ENCODE peak calls at places on chromosomes 3 and 15, in six cellular contexts. B is aorta; Q is OCI-LY7; S is activated CD8-positive, alpha-beta T cell treated with anti-CD3 and anti-CD28 coated beads, Interleukin-2, amount 10 ng/mL, durations not matched to agents 7 days and 5 days; P is stomach; W is SJSA1. O is an unnamed sample.

GRCh38 chr3:69770219-69770618 is 31.0 kb downstream of the MITF start:
- DNase-seq in B (no peak), Q (no peak), S (no peak), P (no peak), W (peak; percentile 65), O (no peak)

GRCh38 chr3:127954642-127955041 is 39.6 kb downstream of the KBTBD12 start:
- DNase-seq in B (peak; percentile 77), Q (no peak), S (no peak), P (no peak), W (no peak), O (peak; percentile 26)

GRCh38 chr3:159771865-159772611 is 216.6 kb upstream of the IL12A start:
- DNase-seq in B (no peak), Q (no peak), S (no peak), P (no peak), W (no peak), O (no peak)

GRCh38 chr15:88658070-88658965 is 19.5 kb downstream of the ISG20 start:
- DNase-seq in B (no peak), Q (no peak), S (no peak), P (peak; percentile 23), W (no peak), O (no peak)

GRCh38 chr3:181455276-181455675 is 256.4 kb upstream of the SOX2 start:
- DNase-seq in B (no peak), Q (no peak), S (no peak), P (no peak), W (no peak), O (no peak)

GRCh38 chr3:56800373-56801150 is 1.2 kb downstream of the ARHGEF3 start:
- DNase-seq in B (no peak), Q (peak; percentile 80), S (peak; percentile 84), P (peak; percentile 40), W (no peak), O (peak; percentile 49)

GRCh38 chr3:119700269-119700919 is 2.4 kb upstream of the CFAP91 start:
- DNase-seq in B (no peak), Q (no peak), S (peak; percentile 32), P (no peak), W (peak; percentile 26), O (no peak)

GRCh38 chr15:80162059-80162554 is 9.3 kb downstream of the FAH start:
- DNase-seq in B (no peak), Q (no peak), S (no peak), P (no peak), W (no peak), O (no peak)

GRCh38 chr15:75053748-75054125 is 30.3 kb downstream of the PPCDC start:
- DNase-seq in B (peak; percentile 31), Q (no peak), S (no peak), P (no peak), W (no peak), O (no peak)

GRCh38 chr3:98630416-98630815 is 37.0 kb upstream of the CPOX start:
- DNase-seq in B (no peak), Q (no peak), S (no peak), P (no peak), W (no peak), O (no peak)

GRCh38 chr3:55487376-55488241 is 503 bp upstream of the WNT5A start:
- DNase-seq in B (no peak), Q (peak; percentile 53), S (no peak), P (no peak), W (peak; percentile 72), O (no peak)

GRCh38 chr3:148238421-148238821 is 459.3 kb upstream of the AGTR1 start:
- DNase-seq in B (no peak), Q (no peak), S (no peak), P (no peak), W (no peak), O (no peak)

GRCh38 chr3:122146466-122146865 is 37.0 kb upstream of the CASR start:
- DNase-seq in B (no peak), Q (no peak), S (peak; percentile 31), P (no peak), W (no peak), O (no peak)

GRCh38 chr15:78007965-78008886 is 69.3 kb downstream of the TBC1D2B start:
- DNase-seq in B (peak; percentile 91), Q (no peak), S (no peak), P (peak; percentile 92), W (no peak), O (no peak)

GRCh38 chr3:197082871-197083270 is 53.3 kb upstream of the MELTF start:
- DNase-seq in B (no peak), Q (no peak), S (no peak), P (no peak), W (no peak), O (peak; percentile 47)

GRCh38 chr15:70494861-70495571 is 268.3 kb downstream of the UACA start:
- DNase-seq in B (no peak), Q (no peak), S (no peak), P (no peak), W (peak; percentile 96), O (no peak)

GRCh38 chr15:58755350-58755749 is 5.8 kb upstream of the ADAM10 start:
- DNase-seq in B (no peak), Q (no peak), S (peak; percentile 14), P (no peak), W (no peak), O (no peak)

GRCh38 chr15:59543721-59544547 is 67.6 kb upstream of the GCNT3 start:
- DNase-seq in B (no peak), Q (peak; percentile 64), S (no peak), P (no peak), W (no peak), O (no peak)

GRCh38 chr3:24829632-24830229 is 335.1 kb upstream of the THRB start:
- DNase-seq in B (peak; percentile 73), Q (no peak), S (no peak), P (peak; percentile 55), W (peak; percentile 2), O (no peak)

GRCh38 chr15:101065570-101066221 is 146.5 kb downstream of the LRRK1 start:
- DNase-seq in B (peak; percentile 68), Q (no peak), S (no peak), P (no peak), W (no peak), O (no peak)

GRCh38 chr3:16476636-16477035 is 36.9 kb downstream of the RFTN1 start:
- DNase-seq in B (no peak), Q (no peak), S (no peak), P (no peak), W (peak; percentile 90), O (no peak)

GRCh38 chr3:73052857-73053256 is 8.6 kb upstream of the EBLN2 start:
- DNase-seq in B (no peak), Q (no peak), S (no peak), P (no peak), W (peak; percentile 9), O (no peak)

GRCh38 chr15:98035134-98035533 is 74.6 kb downstream of the ARRDC4 start:
- DNase-seq in B (no peak), Q (no peak), S (no peak), P (no peak), W (no peak), O (no peak)

GRCh38 chr3:58534592-58535494 is 2.1 kb downstream of the ACOX2 start:
- DNase-seq in B (no peak), Q (no peak), S (no peak), P (no peak), W (no peak), O (no peak)

GRCh38 chr15:25766421-25766820 is 96.7 kb downstream of the ATP10A start:
- DNase-seq in B (no peak), Q (no peak), S (peak; percentile 1), P (no peak), W (no peak), O (no peak)

GRCh38 chr15:40493089-40493840 is 22.5 kb downstream of the CHST14 start:
- DNase-seq in B (peak; percentile 11), Q (no peak), S (peak; percentile 64), P (no peak), W (no peak), O (no peak)

GRCh38 chr3:197891-198491 is 1.4 kb downstream of the CHL1 start:
- DNase-seq in B (no peak), Q (no peak), S (no peak), P (no peak), W (no peak), O (no peak)

GRCh38 chr15:94080416-94080815 is 150.9 kb upstream of the MCTP2 start:
- DNase-seq in B (no peak), Q (no peak), S (no peak), P (no peak), W (peak; percentile 86), O (no peak)

GRCh38 chr15:27028836-27029482 is 58.0 kb downstream of the GABRG3 start:
- DNase-seq in B (no peak), Q (no peak), S (no peak), P (no peak), W (no peak), O (no peak)

GRCh38 chr15:94542391-94542790 is 311.0 kb downstream of the MCTP2 start:
- DNase-seq in B (no peak), Q (no peak), S (no peak), P (no peak), W (no peak), O (no peak)

GRCh38 chr3:124587053-124587408 is 143.2 kb upstream of the UMPS start:
- DNase-seq in B (no peak), Q (no peak), S (no peak), P (peak; percentile 71), W (no peak), O (no peak)

GRCh38 chr3:150248116-150248864 is 159.8 kb upstream of the TSC22D2 start:
- DNase-seq in B (no peak), Q (peak; percentile 11), S (no peak), P (no peak), W (peak; percentile 96), O (no peak)

GRCh38 chr15:43509002-43509922 is 8.1 kb upstream of the MAP1A start:
- DNase-seq in B (no peak), Q (no peak), S (no peak), P (no peak), W (no peak), O (no peak)

GRCh38 chr15:50058231-50058630 is 60.8 kb downstream of the ATP8B4 start:
- DNase-seq in B (no peak), Q (no peak), S (no peak), P (no peak), W (peak; percentile 76), O (peak; percentile 24)

GRCh38 chr3:48411041-48411588 is 18.8 kb downstream of the PLXNB1 start:
- DNase-seq in B (peak; percentile 39), Q (no peak), S (no peak), P (no peak), W (no peak), O (no peak)

GRCh38 chr15:89803941-89804800 is 10.5 kb downstream of the ANPEP start:
- DNase-seq in B (peak; percentile 77), Q (no peak), S (no peak), P (no peak), W (no peak), O (no peak)

GRCh38 chr3:149534671-149535394 is 60.3 kb downstream of the TM4SF4 start:
- DNase-seq in B (no peak), Q (no peak), S (no peak), P (no peak), W (peak; percentile 63), O (no peak)

O was measured in putamen.